ENCODE peak calls at places on chromosomes 5 and 9, in seven cellular contexts. F, H, J, V, L, W and N are unnamed samples.

GRCh38 chr5:92518318-92518913 is 1062.6 kb downstream of the NR2F1-AS1 start:
- DNase-seq in H (peak; percentile 5), W (no peak), F (no peak), L (peak; percentile 26), J (no peak), V (no peak), N (peak; percentile 48)

GRCh38 chr5:157816682-157817268 is 42.2 kb downstream of the CLINT1 start:
- DNase-seq in V (no peak), F (no peak), W (no peak), J (no peak), H (no peak), L (peak; percentile 44), N (no peak)

GRCh38 chr9:76905984-76906861 is at the start of gene PRUNE2:
- DNase-seq in L (peak; percentile 37), V (peak; percentile 84), W (no peak), H (peak; percentile 96), J (peak; percentile 73), F (no peak), N (peak; percentile 21)

GRCh38 chr9:38445154-38446043 is 21.1 kb upstream of the IGFBPL1 start:
- DNase-seq in W (no peak), H (no peak), J (no peak), V (no peak), F (no peak), L (peak; percentile 46), N (no peak)

GRCh38 chr5:173835131-173835530 is 53.0 kb upstream of the CPEB4 start:
- DNase-seq in L (peak; percentile 34), F (no peak), V (no peak), J (no peak), W (no peak), H (no peak), N (no peak)

GRCh38 chr9:116543731-116544400 is 143.2 kb upstream of the TRIM32 start:
- DNase-seq in V (no peak), H (no peak), L (no peak), F (no peak), J (no peak), W (no peak), N (no peak)

GRCh38 chr5:119366537-119366874 is 10.7 kb downstream of the TNFAIP8 start:
- DNase-seq in H (no peak), J (no peak), W (no peak), L (no peak), F (no peak), V (no peak), N (no peak)

GRCh38 chr9:125240649-125240999 is 519 bp downstream of the HSPA5 start:
- DNase-seq in F (no peak), V (no peak), J (peak; percentile 59), L (no peak), W (no peak), H (no peak), N (no peak)

GRCh38 chr9:80885894-80886293 is 803.5 kb downstream of the TLE1 start:
- DNase-seq in F (no peak), H (no peak), W (no peak), J (no peak), L (no peak), V (no peak), N (no peak)

GRCh38 chr5:171310816-171311697 is 2.0 kb downstream of the TLX3 start:
- DNase-seq in L (peak; percentile 9), W (no peak), F (no peak), V (no peak), J (no peak), H (peak; percentile 79), N (no peak)

GRCh38 chr5:19886123-19886921 is 101.7 kb downstream of the CDH18 start:
- DNase-seq in L (no peak), F (no peak), H (no peak), W (no peak), J (no peak), V (no peak), N (peak; percentile 42)

GRCh38 chr5:25540628-25541027 is 895.9 kb upstream of the CDH10 start:
- DNase-seq in J (no peak), W (no peak), F (no peak), H (no peak), V (no peak), L (no peak), N (no peak)

GRCh38 chr9:4225291-4226119 is 74.4 kb downstream of the GLIS3 start:
- DNase-seq in F (no peak), J (no peak), H (no peak), V (no peak), W (no peak), L (no peak), N (peak; percentile 88)

GRCh38 chr9:126379661-126380365 is 53.2 kb downstream of the MVB12B start:
- DNase-seq in J (no peak), W (no peak), V (no peak), F (no peak), H (peak; percentile 57), L (no peak), N (peak; percentile 68)

GRCh38 chr5:68285075-68285827 is 69.7 kb downstream of the PIK3R1 start:
- DNase-seq in H (no peak), V (no peak), J (no peak), L (no peak), W (no peak), F (no peak), N (no peak)

GRCh38 chr5:172106511-172107356 is 81.3 kb downstream of the STK10 start:
- DNase-seq in J (peak; percentile 61), H (peak; percentile 74), F (peak; percentile 31), V (peak; percentile 56), L (peak; percentile 67), W (peak; percentile 51), N (no peak)

GRCh38 chr5:80184235-80185023 is 71.4 kb downstream of the SERINC5 start:
- DNase-seq in V (no peak), F (no peak), H (peak; percentile 76), L (no peak), J (no peak), W (no peak), N (no peak)

GRCh38 chr9:124313940-124314339 is 56.2 kb downstream of the NEK6 start:
- DNase-seq in L (no peak), V (no peak), J (no peak), H (no peak), W (no peak), F (no peak), N (no peak)

GRCh38 chr9:87157366-87158031 is 210.2 kb upstream of the GAS1 start:
- DNase-seq in V (no peak), L (no peak), F (no peak), J (no peak), W (no peak), H (no peak), N (peak; percentile 84)

GRCh38 chr5:33800221-33800950 is 91.4 kb downstream of the ADAMTS12 start:
- DNase-seq in L (no peak), H (no peak), W (no peak), V (no peak), J (no peak), F (no peak), N (no peak)

GRCh38 chr5:126641387-126641786 is 40.6 kb downstream of the PHAX start:
- DNase-seq in W (no peak), V (no peak), F (no peak), L (no peak), J (no peak), H (no peak), N (no peak)

GRCh38 chr5:157546456-157547100 is 29.0 kb downstream of the ADAM19 start:
- DNase-seq in F (no peak), L (no peak), J (no peak), H (peak; percentile 33), W (no peak), V (peak; percentile 56), N (no peak)

GRCh38 chr5:123209163-123210013 is 120.3 kb downstream of the PRDM6 start:
- DNase-seq in W (no peak), L (peak; percentile 9), F (no peak), J (no peak), V (no peak), H (peak; percentile 29), N (peak; percentile 72)

GRCh38 chr9:134778841-134779411 is 101.7 kb upstream of the FCN2 start:
- DNase-seq in F (no peak), H (peak; percentile 92), J (peak; percentile 74), W (no peak), V (peak; percentile 65), L (peak; percentile 30), N (no peak)

GRCh38 chr5:149598966-149599365 is 17.7 kb downstream of the ARHGEF37 start:
- DNase-seq in F (no peak), W (no peak), H (peak; percentile 11), J (no peak), L (no peak), V (no peak), N (no peak)

GRCh38 chr5:68817696-68818695 is 275.8 kb upstream of the SLC30A5 start:
- DNase-seq in L (no peak), H (peak; percentile 73), F (no peak), V (no peak), W (no peak), J (no peak), N (no peak)

GRCh38 chr9:126773004-126773607 is 31.7 kb upstream of the ZBTB43 start:
- DNase-seq in J (no peak), W (no peak), F (no peak), H (peak; percentile 61), L (peak; percentile 55), V (no peak), N (no peak)

GRCh38 chr9:98367371-98367900 is 112.0 kb upstream of the TBC1D2 start:
- DNase-seq in W (no peak), V (no peak), J (no peak), L (no peak), F (no peak), H (no peak), N (no peak)

GRCh38 chr5:68134033-68134668 is 81.4 kb upstream of the PIK3R1 start:
- DNase-seq in H (peak; percentile 8), V (no peak), J (no peak), L (no peak), W (no peak), F (no peak), N (peak; percentile 40)

GRCh38 chr9:137311971-137312851 is 10.1 kb upstream of the NRARP start:
- DNase-seq in W (no peak), V (no peak), L (no peak), H (no peak), J (peak; percentile 51), F (no peak), N (no peak)

GRCh38 chr5:37739817-37740261 is 100.0 kb downstream of the GDNF start:
- DNase-seq in F (no peak), V (no peak), L (no peak), J (no peak), W (no peak), H (no peak), N (no peak)

GRCh38 chr5:113606298-113607134 is 93.0 kb downstream of the YTHDC2 start:
- DNase-seq in F (no peak), H (peak; percentile 84), L (peak; percentile 80), W (no peak), J (peak; percentile 63), V (peak; percentile 27), N (no peak)

GRCh38 chr5:158119852-158120708 is 261.1 kb upstream of the CLINT1 start:
- DNase-seq in H (no peak), J (no peak), V (peak; percentile 19), F (no peak), L (no peak), W (no peak), N (no peak)

GRCh38 chr5:43042176-43042625 is 2.1 kb upstream of the ANXA2R start:
- DNase-seq in L (peak; percentile 95), H (peak; percentile 81), F (peak; percentile 73), V (peak; percentile 64), J (peak; percentile 81), W (peak; percentile 60), N (no peak)